ENCODE peak calls at places on chromosomes 2 and 18, in eight cellular contexts. One of them, this sample, is unnamed. For H3K9me3, the result is how much of the 10 kb centered on the place peaks cover.

GRCh38 chr2:157559890-157560289 is 68.8 kb downstream of the ACVR1C start:
- DNase-seq in pancreas: no peak
- DNase-seq in small intestine: no peak
- DNase-seq in body of pancreas: no peak
- DNase-seq in AG04450: no peak
- DNase-seq in cardiac muscle cell: no peak
- DNase-seq in left ventricle myocardium inferior: no peak
- DNase-seq in CD8-positive, alpha-beta T cell: no peak
- DNase-seq in this sample: no peak

GRCh38 chr2:220143336-220143735 is 515.9 kb downstream of the SLC4A3 start:
- DNase-seq in pancreas: no peak
- DNase-seq in small intestine: no peak
- DNase-seq in body of pancreas: no peak
- DNase-seq in AG04450: peak
- DNase-seq in cardiac muscle cell: peak
- DNase-seq in left ventricle myocardium inferior: no peak
- DNase-seq in CD8-positive, alpha-beta T cell: no peak
- DNase-seq in this sample: no peak

GRCh38 chr2:25714740-25715139 is 41.4 kb upstream of the DTNB start:
- DNase-seq in pancreas: no peak
- DNase-seq in small intestine: peak
- DNase-seq in body of pancreas: no peak
- DNase-seq in AG04450: no peak
- DNase-seq in cardiac muscle cell: peak
- DNase-seq in left ventricle myocardium inferior: no peak
- DNase-seq in CD8-positive, alpha-beta T cell: no peak
- DNase-seq in this sample: no peak

GRCh38 chr18:33802955-33803354 is 224.9 kb downstream of the ASXL3 start:
- DNase-seq in pancreas: peak
- DNase-seq in small intestine: peak
- DNase-seq in body of pancreas: peak
- DNase-seq in AG04450: no peak
- DNase-seq in cardiac muscle cell: no peak
- DNase-seq in left ventricle myocardium inferior: no peak
- DNase-seq in CD8-positive, alpha-beta T cell: no peak
- DNase-seq in this sample: no peak

GRCh38 chr2:96342085-96342484 is 6.5 kb downstream of the NCAPH start:
- DNase-seq in pancreas: no peak
- DNase-seq in small intestine: peak
- DNase-seq in body of pancreas: no peak
- DNase-seq in AG04450: peak
- DNase-seq in cardiac muscle cell: peak
- DNase-seq in left ventricle myocardium inferior: no peak
- DNase-seq in CD8-positive, alpha-beta T cell: peak
- DNase-seq in this sample: peak

GRCh38 chr2:234496442-234496834 is 443 bp downstream of the ARL4C start:
- DNase-seq in pancreas: no peak
- DNase-seq in small intestine: no peak
- DNase-seq in body of pancreas: no peak
- DNase-seq in AG04450: no peak
- DNase-seq in cardiac muscle cell: no peak
- DNase-seq in left ventricle myocardium inferior: no peak
- DNase-seq in CD8-positive, alpha-beta T cell: peak
- DNase-seq in this sample: peak

GRCh38 chr2:30252723-30253688 is 21.7 kb downstream of the LBH start:
- DNase-seq in pancreas: no peak
- DNase-seq in small intestine: peak
- DNase-seq in body of pancreas: peak
- DNase-seq in AG04450: peak
- DNase-seq in cardiac muscle cell: peak
- DNase-seq in left ventricle myocardium inferior: peak
- DNase-seq in CD8-positive, alpha-beta T cell: peak
- DNase-seq in this sample: no peak

GRCh38 chr2:187618813-187619212 is 64.6 kb upstream of the TFPI start:
- DNase-seq in pancreas: no peak
- DNase-seq in small intestine: no peak
- DNase-seq in body of pancreas: no peak
- DNase-seq in AG04450: no peak
- DNase-seq in cardiac muscle cell: peak
- DNase-seq in left ventricle myocardium inferior: no peak
- DNase-seq in CD8-positive, alpha-beta T cell: no peak
- DNase-seq in this sample: no peak

GRCh38 chr2:131031431-131031841 is 61.8 kb downstream of the FAM168B start:
- DNase-seq in pancreas: no peak
- DNase-seq in small intestine: no peak
- DNase-seq in body of pancreas: no peak
- DNase-seq in AG04450: no peak
- DNase-seq in cardiac muscle cell: no peak
- DNase-seq in left ventricle myocardium inferior: no peak
- DNase-seq in CD8-positive, alpha-beta T cell: no peak
- DNase-seq in this sample: no peak

GRCh38 chr2:122070241-122070731 is 314.8 kb downstream of the TSN start:
- DNase-seq in pancreas: no peak
- DNase-seq in small intestine: no peak
- DNase-seq in body of pancreas: no peak
- DNase-seq in AG04450: no peak
- DNase-seq in cardiac muscle cell: peak
- DNase-seq in left ventricle myocardium inferior: no peak
- DNase-seq in CD8-positive, alpha-beta T cell: no peak
- DNase-seq in this sample: no peak

GRCh38 chr2:86592547-86593230 is 29.4 kb upstream of the CHMP3 start:
- DNase-seq in pancreas: no peak
- DNase-seq in small intestine: no peak
- DNase-seq in body of pancreas: no peak
- DNase-seq in AG04450: no peak
- DNase-seq in cardiac muscle cell: peak
- DNase-seq in left ventricle myocardium inferior: no peak
- DNase-seq in CD8-positive, alpha-beta T cell: no peak
- DNase-seq in this sample: no peak

GRCh38 chr2:119857742-119858141 is 98.0 kb downstream of the PTPN4 start:
- DNase-seq in pancreas: no peak
- DNase-seq in small intestine: no peak
- DNase-seq in body of pancreas: no peak
- DNase-seq in AG04450: no peak
- DNase-seq in cardiac muscle cell: no peak
- DNase-seq in left ventricle myocardium inferior: no peak
- DNase-seq in CD8-positive, alpha-beta T cell: no peak
- DNase-seq in this sample: no peak

GRCh38 chr2:69789129-69789528 is 40.3 kb upstream of the GMCL1 start:
- DNase-seq in pancreas: no peak
- DNase-seq in small intestine: no peak
- DNase-seq in body of pancreas: no peak
- DNase-seq in AG04450: peak
- DNase-seq in cardiac muscle cell: peak
- DNase-seq in left ventricle myocardium inferior: no peak
- DNase-seq in CD8-positive, alpha-beta T cell: no peak
- DNase-seq in this sample: no peak

GRCh38 chr2:187514930-187515329 is 39.3 kb downstream of the TFPI start:
- DNase-seq in pancreas: no peak
- DNase-seq in small intestine: no peak
- DNase-seq in body of pancreas: no peak
- DNase-seq in AG04450: no peak
- DNase-seq in cardiac muscle cell: no peak
- DNase-seq in left ventricle myocardium inferior: no peak
- DNase-seq in CD8-positive, alpha-beta T cell: no peak
- DNase-seq in this sample: no peak

GRCh38 chr2:128664499-128664971 is 345.9 kb upstream of the HS6ST1 start:
- DNase-seq in pancreas: no peak
- DNase-seq in small intestine: no peak
- DNase-seq in body of pancreas: no peak
- DNase-seq in AG04450: no peak
- DNase-seq in cardiac muscle cell: no peak
- DNase-seq in left ventricle myocardium inferior: no peak
- DNase-seq in CD8-positive, alpha-beta T cell: no peak
- DNase-seq in this sample: no peak

GRCh38 chr2:70672990-70673647 is 94.9 kb downstream of the ADD2 start:
- DNase-seq in pancreas: no peak
- DNase-seq in small intestine: no peak
- DNase-seq in body of pancreas: no peak
- DNase-seq in AG04450: no peak
- DNase-seq in cardiac muscle cell: no peak
- DNase-seq in left ventricle myocardium inferior: no peak
- DNase-seq in CD8-positive, alpha-beta T cell: no peak
- DNase-seq in this sample: no peak

GRCh38 chr2:216583157-216583556 is 50.1 kb upstream of the IGFBP2 start:
- DNase-seq in pancreas: no peak
- DNase-seq in small intestine: no peak
- DNase-seq in body of pancreas: no peak
- DNase-seq in AG04450: peak
- DNase-seq in cardiac muscle cell: peak
- DNase-seq in left ventricle myocardium inferior: no peak
- DNase-seq in CD8-positive, alpha-beta T cell: no peak
- DNase-seq in this sample: no peak

DNA sequence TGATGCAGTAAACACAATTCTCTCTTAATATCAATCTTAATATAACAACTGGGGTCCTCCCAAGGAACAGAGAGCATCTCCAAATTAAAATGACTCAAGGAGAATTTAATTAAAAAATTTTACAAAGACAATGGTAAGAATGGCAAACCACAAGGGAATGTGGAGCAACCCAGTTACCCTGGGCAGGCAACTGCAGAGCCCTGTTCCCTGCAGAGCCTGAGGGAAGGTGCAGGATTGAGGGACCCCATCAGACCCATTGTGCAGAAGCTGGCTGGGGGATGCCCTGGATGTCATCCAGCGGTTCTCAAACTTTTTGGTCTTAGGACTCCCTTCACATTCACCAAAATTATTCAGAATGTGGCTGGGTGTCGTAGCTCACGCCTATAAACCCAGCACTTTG is 262.8 kb downstream of the FBXO15 start:
- DNase-seq in pancreas: no peak
- DNase-seq in small intestine: no peak
- DNase-seq in body of pancreas: no peak
- DNase-seq in AG04450: no peak
- DNase-seq in cardiac muscle cell: no peak
- DNase-seq in left ventricle myocardium inferior: no peak
- DNase-seq in CD8-positive, alpha-beta T cell: no peak
- DNase-seq in this sample: no peak
- H3K9me3 ChIP-seq in pancreas: under half
- H3K9me3 ChIP-seq in small intestine: under half
- H3K9me3 ChIP-seq in body of pancreas: under half
- H3K9me3 ChIP-seq in AG04450: under half
- H3K9me3 ChIP-seq in cardiac muscle cell: under half
- H3K9me3 ChIP-seq in left ventricle myocardium inferior: under half
- H3K9me3 ChIP-seq in CD8-positive, alpha-beta T cell: under half
- H3K9me3 ChIP-seq in this sample: under half

GRCh38 chr2:4445821-4446220 is 742.4 kb downstream of the DCDC2C start:
- DNase-seq in pancreas: no peak
- DNase-seq in small intestine: no peak
- DNase-seq in body of pancreas: no peak
- DNase-seq in AG04450: no peak
- DNase-seq in cardiac muscle cell: no peak
- DNase-seq in left ventricle myocardium inferior: no peak
- DNase-seq in CD8-positive, alpha-beta T cell: no peak
- DNase-seq in this sample: no peak
- H3K9me3 ChIP-seq in pancreas: under half
- H3K9me3 ChIP-seq in small intestine: under half
- H3K9me3 ChIP-seq in body of pancreas: under half
- H3K9me3 ChIP-seq in AG04450: under half
- H3K9me3 ChIP-seq in cardiac muscle cell: under half
- H3K9me3 ChIP-seq in left ventricle myocardium inferior: under half
- H3K9me3 ChIP-seq in CD8-positive, alpha-beta T cell: under half
- H3K9me3 ChIP-seq in this sample: under half

GRCh38 chr2:237540823-237541222 is 25.6 kb upstream of the PRLH start:
- DNase-seq in pancreas: no peak
- DNase-seq in small intestine: peak
- DNase-seq in body of pancreas: peak
- DNase-seq in AG04450: peak
- DNase-seq in cardiac muscle cell: peak
- DNase-seq in left ventricle myocardium inferior: peak
- DNase-seq in CD8-positive, alpha-beta T cell: no peak
- DNase-seq in this sample: no peak

GRCh38 chr2:237538001-237538720 is 28.2 kb upstream of the PRLH start:
- DNase-seq in pancreas: no peak
- DNase-seq in small intestine: no peak
- DNase-seq in body of pancreas: no peak
- DNase-seq in AG04450: no peak
- DNase-seq in cardiac muscle cell: no peak
- DNase-seq in left ventricle myocardium inferior: no peak
- DNase-seq in CD8-positive, alpha-beta T cell: no peak
- DNase-seq in this sample: no peak

GRCh38 chr2:237540223-237540775 is 26.1 kb upstream of the PRLH start:
- DNase-seq in pancreas: no peak
- DNase-seq in small intestine: no peak
- DNase-seq in body of pancreas: no peak
- DNase-seq in AG04450: no peak
- DNase-seq in cardiac muscle cell: no peak
- DNase-seq in left ventricle myocardium inferior: no peak
- DNase-seq in CD8-positive, alpha-beta T cell: no peak
- DNase-seq in this sample: no peak

GRCh38 chr2:237539681-237540080 is 26.7 kb upstream of the PRLH start:
- DNase-seq in pancreas: no peak
- DNase-seq in small intestine: no peak
- DNase-seq in body of pancreas: no peak
- DNase-seq in AG04450: no peak
- DNase-seq in cardiac muscle cell: no peak
- DNase-seq in left ventricle myocardium inferior: no peak
- DNase-seq in CD8-positive, alpha-beta T cell: no peak
- DNase-seq in this sample: no peak

DNA sequence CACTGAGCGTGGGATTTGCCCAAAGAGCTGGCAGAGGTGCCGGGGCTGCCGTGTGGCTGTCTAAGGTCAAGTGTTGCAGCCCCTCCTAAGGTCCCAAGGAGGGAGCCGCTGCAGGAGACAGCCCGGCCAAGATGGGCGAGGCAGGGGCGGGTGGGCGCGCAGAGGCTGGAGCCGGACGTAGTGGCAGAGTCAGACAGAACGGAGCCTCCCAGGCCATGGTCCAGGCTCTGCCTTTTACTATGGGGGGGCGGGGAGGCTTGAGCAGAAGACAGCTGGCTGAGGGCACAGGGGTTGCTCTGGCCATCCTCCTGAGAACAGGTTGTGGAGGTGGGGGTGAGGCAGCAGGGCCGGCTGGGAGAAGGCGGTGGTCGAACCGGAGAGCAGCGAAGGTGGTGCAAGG is 27.5 kb upstream of the PRLH start:
- DNase-seq in pancreas: no peak
- DNase-seq in small intestine: no peak
- DNase-seq in body of pancreas: no peak
- DNase-seq in AG04450: no peak
- DNase-seq in cardiac muscle cell: no peak
- DNase-seq in left ventricle myocardium inferior: no peak
- DNase-seq in CD8-positive, alpha-beta T cell: no peak
- DNase-seq in this sample: no peak
- H3K9me3 ChIP-seq in pancreas: under half
- H3K9me3 ChIP-seq in small intestine: under half
- H3K9me3 ChIP-seq in body of pancreas: under half
- H3K9me3 ChIP-seq in AG04450: under half
- H3K9me3 ChIP-seq in cardiac muscle cell: under half
- H3K9me3 ChIP-seq in left ventricle myocardium inferior: under half
- H3K9me3 ChIP-seq in CD8-positive, alpha-beta T cell: under half
- H3K9me3 ChIP-seq in this sample: under half

DNA sequence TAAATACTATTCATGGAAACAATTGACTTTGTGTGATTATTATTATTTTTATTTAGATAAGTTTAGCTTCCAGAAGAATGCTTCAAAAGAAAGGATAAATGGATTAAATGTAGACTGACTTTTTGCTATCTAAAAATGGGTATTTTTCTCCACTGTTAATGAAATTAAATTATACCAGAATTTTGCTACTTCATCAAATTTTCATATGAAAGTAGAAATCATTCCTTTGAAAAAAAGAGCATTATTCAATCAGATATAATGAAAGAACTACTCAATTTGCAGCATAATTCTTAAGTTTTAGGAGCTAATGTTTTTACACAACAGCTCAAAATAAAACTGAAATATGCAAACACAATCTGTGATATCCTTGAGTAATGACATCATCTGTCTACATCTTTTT is 1424.6 kb downstream of the DPP10 start:
- DNase-seq in pancreas: no peak
- DNase-seq in small intestine: no peak
- DNase-seq in body of pancreas: no peak
- DNase-seq in AG04450: no peak
- DNase-seq in cardiac muscle cell: no peak
- DNase-seq in left ventricle myocardium inferior: no peak
- DNase-seq in CD8-positive, alpha-beta T cell: no peak
- DNase-seq in this sample: no peak
- H3K9me3 ChIP-seq in pancreas: under half
- H3K9me3 ChIP-seq in small intestine: under half
- H3K9me3 ChIP-seq in body of pancreas: under half
- H3K9me3 ChIP-seq in AG04450: under half
- H3K9me3 ChIP-seq in cardiac muscle cell: under half
- H3K9me3 ChIP-seq in left ventricle myocardium inferior: under half
- H3K9me3 ChIP-seq in CD8-positive, alpha-beta T cell: under half
- H3K9me3 ChIP-seq in this sample: under half